ENCODE peak calls at places on chromosomes 4 and X, in seven cellular contexts. One of them, this sample, is unnamed.

GRCh38 chrX:114127411-114128025 is 456.4 kb upstream of the HTR2C start:
- DNase-seq in IMR-90: no peak
- DNase-seq in neuronal stem cell: no peak
- DNase-seq in H9: peak
- DNase-seq in H1: no peak
- DNase-seq in trophoblast cell: no peak
- DNase-seq in mesenchymal stem cell: no peak
- DNase-seq in this sample: peak

GRCh38 chr4:109729155-109729562 is 711 bp downstream of the PLA2G12A start:
- DNase-seq in IMR-90: peak
- DNase-seq in neuronal stem cell: no peak
- DNase-seq in H9: no peak
- DNase-seq in H1: no peak
- DNase-seq in trophoblast cell: no peak
- DNase-seq in mesenchymal stem cell: peak
- DNase-seq in this sample: peak

GRCh38 chr4:58776627-58777026 is 1666.4 kb upstream of the IGFBP7 start:
- DNase-seq in IMR-90: peak
- DNase-seq in neuronal stem cell: no peak
- DNase-seq in H9: no peak
- DNase-seq in H1: no peak
- DNase-seq in trophoblast cell: no peak
- DNase-seq in mesenchymal stem cell: peak
- DNase-seq in this sample: no peak

GRCh38 chr4:7430368-7430964 is 4.3 kb downstream of the PSAPL1 start:
- DNase-seq in IMR-90: no peak
- DNase-seq in neuronal stem cell: no peak
- DNase-seq in H9: peak
- DNase-seq in H1: peak
- DNase-seq in trophoblast cell: peak
- DNase-seq in mesenchymal stem cell: no peak
- DNase-seq in this sample: peak

GRCh38 chr4:149823770-149824221 is 8.2 kb upstream of the IQCM start:
- DNase-seq in IMR-90: peak
- DNase-seq in neuronal stem cell: no peak
- DNase-seq in H9: no peak
- DNase-seq in H1: no peak
- DNase-seq in trophoblast cell: no peak
- DNase-seq in mesenchymal stem cell: peak
- DNase-seq in this sample: no peak

GRCh38 chrX:95291561-95291960 is 1393.1 kb upstream of the DIAPH2 start:
- DNase-seq in IMR-90: no peak
- DNase-seq in neuronal stem cell: no peak
- DNase-seq in H9: no peak
- DNase-seq in H1: no peak
- DNase-seq in trophoblast cell: no peak
- DNase-seq in mesenchymal stem cell: no peak
- DNase-seq in this sample: no peak

GRCh38 chrX:24425806-24426205 is 39.3 kb upstream of the PDK3 start:
- DNase-seq in IMR-90: no peak
- DNase-seq in neuronal stem cell: no peak
- DNase-seq in H9: no peak
- DNase-seq in H1: no peak
- DNase-seq in trophoblast cell: no peak
- DNase-seq in mesenchymal stem cell: no peak
- DNase-seq in this sample: no peak

GRCh38 chr4:1248262-1249147 is at the start of gene CTBP1:
- DNase-seq in IMR-90: peak
- DNase-seq in neuronal stem cell: peak
- DNase-seq in H9: peak
- DNase-seq in H1: no peak
- DNase-seq in trophoblast cell: peak
- DNase-seq in mesenchymal stem cell: peak
- DNase-seq in this sample: peak

GRCh38 chr4:153260553-153261306 is 56.5 kb downstream of the TRIM2 start:
- DNase-seq in IMR-90: peak
- DNase-seq in neuronal stem cell: no peak
- DNase-seq in H9: no peak
- DNase-seq in H1: no peak
- DNase-seq in trophoblast cell: no peak
- DNase-seq in mesenchymal stem cell: no peak
- DNase-seq in this sample: peak

GRCh38 chr4:173917255-173917960 is 366.1 kb downstream of the FBXO8 start:
- DNase-seq in IMR-90: peak
- DNase-seq in neuronal stem cell: no peak
- DNase-seq in H9: no peak
- DNase-seq in H1: no peak
- DNase-seq in trophoblast cell: no peak
- DNase-seq in mesenchymal stem cell: peak
- DNase-seq in this sample: peak

GRCh38 chrX:26851981-26852380 is 611.2 kb downstream of the PPP4R3C start:
- DNase-seq in IMR-90: no peak
- DNase-seq in neuronal stem cell: no peak
- DNase-seq in H9: no peak
- DNase-seq in H1: no peak
- DNase-seq in trophoblast cell: no peak
- DNase-seq in mesenchymal stem cell: peak
- DNase-seq in this sample: peak

GRCh38 chrX:39602226-39602625 is 495.5 kb downstream of the BCOR start:
- DNase-seq in IMR-90: no peak
- DNase-seq in neuronal stem cell: no peak
- DNase-seq in H9: no peak
- DNase-seq in H1: no peak
- DNase-seq in trophoblast cell: no peak
- DNase-seq in mesenchymal stem cell: no peak
- DNase-seq in this sample: peak

GRCh38 chr4:61783050-61783449 is 582.9 kb downstream of the ADGRL3 start:
- DNase-seq in IMR-90: no peak
- DNase-seq in neuronal stem cell: no peak
- DNase-seq in H9: no peak
- DNase-seq in H1: no peak
- DNase-seq in trophoblast cell: no peak
- DNase-seq in mesenchymal stem cell: no peak
- DNase-seq in this sample: no peak

GRCh38 chr4:63556332-63556731 is 852.9 kb downstream of the TECRL start:
- DNase-seq in IMR-90: no peak
- DNase-seq in neuronal stem cell: no peak
- DNase-seq in H9: peak
- DNase-seq in H1: peak
- DNase-seq in trophoblast cell: no peak
- DNase-seq in mesenchymal stem cell: no peak
- DNase-seq in this sample: peak

GRCh38 chr4:180635276-180635675 is 1607.9 kb upstream of the TENM3 start:
- DNase-seq in IMR-90: no peak
- DNase-seq in neuronal stem cell: no peak
- DNase-seq in H9: peak
- DNase-seq in H1: no peak
- DNase-seq in trophoblast cell: no peak
- DNase-seq in mesenchymal stem cell: no peak
- DNase-seq in this sample: no peak

GRCh38 chrX:97529801-97530200 is 646.1 kb downstream of the RPA4 start:
- DNase-seq in IMR-90: peak
- DNase-seq in neuronal stem cell: no peak
- DNase-seq in H9: no peak
- DNase-seq in H1: no peak
- DNase-seq in trophoblast cell: no peak
- DNase-seq in mesenchymal stem cell: no peak
- DNase-seq in this sample: no peak

GRCh38 chr4:15963568-15963967 is 593 bp upstream of the FGFBP2 start:
- DNase-seq in IMR-90: no peak
- DNase-seq in neuronal stem cell: no peak
- DNase-seq in H9: no peak
- DNase-seq in H1: no peak
- DNase-seq in trophoblast cell: no peak
- DNase-seq in mesenchymal stem cell: no peak
- DNase-seq in this sample: no peak

GRCh38 chrX:138777230-138777629 is 65.7 kb upstream of the FGF13 start:
- DNase-seq in IMR-90: no peak
- DNase-seq in neuronal stem cell: no peak
- DNase-seq in H9: peak
- DNase-seq in H1: no peak
- DNase-seq in trophoblast cell: no peak
- DNase-seq in mesenchymal stem cell: no peak
- DNase-seq in this sample: peak

GRCh38 chr4:182213024-182213423 is 30.2 kb upstream of the TENM3 start:
- DNase-seq in IMR-90: peak
- DNase-seq in neuronal stem cell: no peak
- DNase-seq in H9: no peak
- DNase-seq in H1: no peak
- DNase-seq in trophoblast cell: no peak
- DNase-seq in mesenchymal stem cell: no peak
- DNase-seq in this sample: no peak

GRCh38 chr4:87419578-87420249 is 2.7 kb upstream of the NUDT9 start:
- DNase-seq in IMR-90: no peak
- DNase-seq in neuronal stem cell: no peak
- DNase-seq in H9: no peak
- DNase-seq in H1: no peak
- DNase-seq in trophoblast cell: no peak
- DNase-seq in mesenchymal stem cell: peak
- DNase-seq in this sample: no peak

DNA sequence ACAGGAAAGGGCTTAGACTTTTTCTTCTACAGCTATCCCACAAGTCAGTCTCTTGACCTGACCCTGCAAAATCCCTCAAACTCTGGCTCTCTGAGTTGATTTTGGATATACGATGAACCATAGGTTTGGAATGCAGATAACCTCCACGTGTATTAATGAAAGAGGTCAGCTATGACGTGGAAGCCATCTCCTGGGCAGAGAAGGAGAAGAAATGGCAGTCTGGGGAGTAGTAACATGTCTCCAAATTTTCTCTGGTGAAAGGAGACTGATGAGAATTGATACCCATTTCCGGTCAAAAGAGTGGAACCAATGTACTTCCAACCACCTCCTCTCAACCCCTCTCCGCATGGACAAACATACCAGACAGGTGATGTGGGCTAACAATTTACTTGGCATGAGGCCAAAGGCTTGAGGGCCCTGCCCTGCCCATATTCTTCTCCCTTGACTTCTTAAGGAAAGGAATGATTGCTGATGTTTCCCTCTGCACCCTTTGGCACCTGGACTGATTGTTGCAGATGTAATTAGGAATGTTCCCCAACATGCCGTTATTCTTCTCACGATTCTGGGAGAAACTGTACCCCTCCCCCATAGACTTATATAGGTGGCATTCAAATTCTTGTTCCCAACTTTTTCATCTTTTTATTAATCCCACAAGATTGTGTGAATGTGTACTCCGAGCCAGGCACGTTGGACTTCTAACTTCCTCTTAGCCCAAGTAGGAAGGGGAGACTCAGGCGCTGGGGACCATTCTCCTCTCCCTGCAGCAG is 580 bp upstream of the PLS3 start:
- DNase-seq in IMR-90: peak
- DNase-seq in neuronal stem cell: no peak
- DNase-seq in H9: no peak
- DNase-seq in H1: no peak
- DNase-seq in trophoblast cell: peak
- DNase-seq in mesenchymal stem cell: peak
- DNase-seq in this sample: peak
- H2BK120ac ChIP-seq in IMR-90: peak
- H2BK120ac ChIP-seq in neuronal stem cell: no peak
- H2BK120ac ChIP-seq in H9: no peak
- H2BK120ac ChIP-seq in H1: no peak
- H2BK120ac ChIP-seq in trophoblast cell: peak
- H2BK120ac ChIP-seq in mesenchymal stem cell: no peak
- H2BK120ac ChIP-seq in this sample: no peak

GRCh38 chr4:101647710-101648034 is 142.9 kb upstream of the BANK1 start:
- DNase-seq in IMR-90: no peak
- DNase-seq in neuronal stem cell: no peak
- DNase-seq in H9: no peak
- DNase-seq in H1: no peak
- DNase-seq in trophoblast cell: no peak
- DNase-seq in mesenchymal stem cell: no peak
- DNase-seq in this sample: peak

GRCh38 chr4:101649790-101650450 is 140.6 kb upstream of the BANK1 start:
- DNase-seq in IMR-90: no peak
- DNase-seq in neuronal stem cell: no peak
- DNase-seq in H9: no peak
- DNase-seq in H1: no peak
- DNase-seq in trophoblast cell: no peak
- DNase-seq in mesenchymal stem cell: no peak
- DNase-seq in this sample: no peak

GRCh38 chr4:101643201-101643600 is 147.3 kb upstream of the BANK1 start:
- DNase-seq in IMR-90: no peak
- DNase-seq in neuronal stem cell: no peak
- DNase-seq in H9: no peak
- DNase-seq in H1: no peak
- DNase-seq in trophoblast cell: no peak
- DNase-seq in mesenchymal stem cell: no peak
- DNase-seq in this sample: peak

GRCh38 chr4:101644516-101644915 is 146.0 kb upstream of the BANK1 start:
- DNase-seq in IMR-90: no peak
- DNase-seq in neuronal stem cell: no peak
- DNase-seq in H9: no peak
- DNase-seq in H1: no peak
- DNase-seq in trophoblast cell: no peak
- DNase-seq in mesenchymal stem cell: no peak
- DNase-seq in this sample: no peak
- H3K23ac ChIP-seq in IMR-90: no peak
- H3K23ac ChIP-seq in neuronal stem cell: no peak
- H3K23ac ChIP-seq in H9: no peak
- H3K23ac ChIP-seq in H1: no peak
- H3K23ac ChIP-seq in trophoblast cell: no peak
- H3K23ac ChIP-seq in mesenchymal stem cell: no peak
- H3K23ac ChIP-seq in this sample: no peak

GRCh38 chrX:129618997-129619396 is 35.8 kb downstream of the APLN start:
- DNase-seq in IMR-90: no peak
- DNase-seq in neuronal stem cell: no peak
- DNase-seq in H9: no peak
- DNase-seq in H1: no peak
- DNase-seq in trophoblast cell: no peak
- DNase-seq in mesenchymal stem cell: no peak
- DNase-seq in this sample: no peak
- H2AK5ac ChIP-seq in IMR-90: no peak
- H2AK5ac ChIP-seq in neuronal stem cell: no peak
- H2AK5ac ChIP-seq in H9: no peak
- H2AK5ac ChIP-seq in H1: no peak
- H2AK5ac ChIP-seq in trophoblast cell: no peak
- H2AK5ac ChIP-seq in mesenchymal stem cell: no peak
- H2AK5ac ChIP-seq in this sample: no peak

DNA sequence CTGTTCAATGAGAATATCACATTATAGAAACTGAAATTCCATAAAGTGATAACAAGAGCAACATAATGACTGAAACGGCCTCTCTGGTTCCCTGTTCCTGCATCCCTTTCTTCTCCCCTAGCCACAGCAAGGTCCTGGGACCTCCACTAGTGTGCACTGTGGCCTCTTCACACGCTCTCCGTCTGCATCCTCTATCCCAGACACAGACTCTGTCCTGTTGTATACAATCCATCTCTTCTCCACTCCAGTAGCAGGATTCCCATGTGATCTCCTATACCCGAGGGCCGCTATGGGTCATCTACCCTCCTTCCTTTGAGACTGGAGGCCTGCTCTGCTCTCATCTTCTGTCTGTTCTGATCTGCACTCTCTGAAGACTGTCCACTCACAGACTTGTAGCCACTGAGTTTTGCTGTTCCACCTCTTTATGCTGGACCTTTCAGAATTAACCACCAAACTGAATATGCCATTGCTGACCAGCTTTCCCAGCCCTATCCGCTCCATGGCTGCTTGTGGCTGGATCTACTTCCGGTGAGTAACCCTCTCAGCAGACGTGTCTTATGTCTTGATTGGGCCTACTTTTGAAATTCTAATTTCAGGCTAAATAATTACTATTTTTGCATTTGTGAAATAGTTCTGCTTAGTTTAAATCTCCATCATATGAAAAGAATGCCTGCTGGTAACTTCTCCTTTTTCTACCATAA is 105.1 kb upstream of the NAP1L5 start:
- DNase-seq in IMR-90: peak
- DNase-seq in neuronal stem cell: no peak
- DNase-seq in H9: no peak
- DNase-seq in H1: no peak
- DNase-seq in trophoblast cell: no peak
- DNase-seq in mesenchymal stem cell: peak
- DNase-seq in this sample: no peak
- H2BK120ac ChIP-seq in IMR-90: peak
- H2BK120ac ChIP-seq in neuronal stem cell: no peak
- H2BK120ac ChIP-seq in H9: no peak
- H2BK120ac ChIP-seq in H1: no peak
- H2BK120ac ChIP-seq in trophoblast cell: no peak
- H2BK120ac ChIP-seq in mesenchymal stem cell: no peak
- H2BK120ac ChIP-seq in this sample: no peak